ENCODE peak calls at places on chromosomes 2 and 18, in six cellular contexts. S is heart left ventricle, C is HS-27A, M is GM23248, X is EL, V is NCI-H748 treated with DMSO at 0.1 percent for 48 hours. I is an unnamed sample.

GRCh38 chr18:25399554-25399953 is 47.6 kb upstream of the ZNF521 start:
- DNase-seq in S (no peak), C (no peak), M (peak), X (peak), V (no peak), I (no peak)

GRCh38 chr2:15640291-15640711 is 48.6 kb downstream of the DDX1 start:
- DNase-seq in S (no peak), C (peak), M (peak), X (peak), V (no peak), I (peak)

GRCh38 chr2:47785986-47786385 is 3.0 kb downstream of the MSH6 start:
- DNase-seq in S (no peak), C (no peak), M (no peak), X (peak), V (no peak), I (no peak)

GRCh38 chr2:120052597-120052996 is 39.7 kb downstream of the EPB41L5 start:
- DNase-seq in S (no peak), C (peak), M (peak), X (peak), V (no peak), I (no peak)

GRCh38 chr2:40169430-40169829 is 282.5 kb downstream of the SLC8A1 start:
- DNase-seq in S (no peak), C (no peak), M (peak), X (peak), V (no peak), I (no peak)

GRCh38 chr2:16204791-16205620 is 264.7 kb downstream of the MYCN start:
- DNase-seq in S (no peak), C (no peak), M (no peak), X (no peak), V (no peak), I (no peak)

GRCh38 chr2:102093662-102094061 is 48.9 kb upstream of the IL1R1 start:
- DNase-seq in S (no peak), C (no peak), M (no peak), X (no peak), V (no peak), I (no peak)

GRCh38 chr2:205734436-205734835 is 52.1 kb downstream of the NRP2 start:
- DNase-seq in S (no peak), C (no peak), M (peak), X (peak), V (no peak), I (no peak)

GRCh38 chr2:225100856-225101294 is 58.6 kb upstream of the DOCK10 start:
- DNase-seq in S (no peak), C (peak), M (peak), X (peak), V (no peak), I (no peak)

GRCh38 chr2:66235408-66235807 is 199.5 kb upstream of the MEIS1 start:
- DNase-seq in S (no peak), C (no peak), M (no peak), X (no peak), V (no peak), I (no peak)

GRCh38 chr2:43391877-43392214 is 165.4 kb upstream of the ZFP36L2 start:
- DNase-seq in S (no peak), C (peak), M (peak), X (peak), V (no peak), I (no peak)

GRCh38 chr2:168766600-168766999 is 35.8 kb upstream of the NOSTRIN start:
- DNase-seq in S (no peak), C (no peak), M (no peak), X (peak), V (no peak), I (no peak)

GRCh38 chr18:48151421-48152095 is 221.1 kb upstream of the SMAD2 start:
- DNase-seq in S (no peak), C (no peak), M (no peak), X (no peak), V (no peak), I (peak)

GRCh38 chr2:43273477-43273876 is 47.1 kb upstream of the ZFP36L2 start:
- DNase-seq in S (peak), C (no peak), M (peak), X (peak), V (no peak), I (no peak)

GRCh38 chr18:837922-838321 is 25.9 kb upstream of the YES1 start:
- DNase-seq in S (no peak), C (no peak), M (peak), X (no peak), V (no peak), I (no peak)

GRCh38 chr2:102442967-102443828 is 20.2 kb downstream of the IL18RAP start:
- DNase-seq in S (no peak), C (no peak), M (peak), X (peak), V (no peak), I (no peak)

GRCh38 chr2:232377319-232377718 is 1.2 kb upstream of the ALPP start:
- DNase-seq in S (no peak), C (no peak), M (no peak), X (no peak), V (no peak), I (no peak)

GRCh38 chr18:53906681-53907080 is 317.8 kb downstream of the MBD2 start:
- DNase-seq in S (no peak), C (peak), M (peak), X (peak), V (no peak), I (no peak)

GRCh38 chr2:82182270-82182669 is 1877.7 kb upstream of the LRRTM1 start:
- DNase-seq in S (no peak), C (no peak), M (no peak), X (no peak), V (no peak), I (no peak)

GRCh38 chr2:186995092-186995491 is 146.1 kb upstream of the ZSWIM2 start:
- DNase-seq in S (no peak), C (no peak), M (peak), X (peak), V (no peak), I (no peak)

GRCh38 chr2:46079996-46080560 is 217.1 kb upstream of the EPAS1 start:
- DNase-seq in S (no peak), C (no peak), M (no peak), X (no peak), V (no peak), I (no peak)

GRCh38 chr2:226256237-226256636 is 543.4 kb downstream of the IRS1 start:
- DNase-seq in S (no peak), C (no peak), M (peak), X (peak), V (no peak), I (no peak)

GRCh38 chr2:36450466-36451196 is 95.1 kb downstream of the CRIM1 start:
- DNase-seq in S (no peak), C (no peak), M (peak), X (peak), V (no peak), I (no peak)

GRCh38 chr2:235378261-235378660 is 115.6 kb upstream of the AGAP1 start:
- DNase-seq in S (no peak), C (no peak), M (peak), X (no peak), V (no peak), I (no peak)

GRCh38 chr18:75066936-75067335 is 142.0 kb downstream of the PTGR3 start:
- DNase-seq in S (no peak), C (no peak), M (no peak), X (no peak), V (no peak), I (no peak)

GRCh38 chr2:187614756-187615155 is 60.5 kb upstream of the TFPI start:
- DNase-seq in S (no peak), C (no peak), M (peak), X (peak), V (no peak), I (no peak)

GRCh38 chr2:20019747-20020146 is 7.3 kb upstream of the MATN3 start:
- DNase-seq in S (no peak), C (no peak), M (no peak), X (no peak), V (no peak), I (no peak)

GRCh38 chr2:61771904-61772845 is 81.7 kb downstream of the FAM161A start:
- DNase-seq in S (no peak), C (no peak), M (no peak), X (no peak), V (no peak), I (no peak)

GRCh38 chr2:220057922-220058321 is 430.5 kb downstream of the SLC4A3 start:
- DNase-seq in S (no peak), C (no peak), M (no peak), X (no peak), V (no peak), I (no peak)

GRCh38 chr18:11673560-11673959 is 15.5 kb upstream of the GNAL start:
- DNase-seq in S (no peak), C (no peak), M (no peak), X (no peak), V (no peak), I (no peak)

GRCh38 chr2:231397011-231397927 is 1.8 kb downstream of the B3GNT7 start:
- DNase-seq in S (no peak), C (no peak), M (no peak), X (no peak), V (no peak), I (no peak)

GRCh38 chr18:79420033-79420745 is 24.5 kb downstream of the NFATC1 start:
- DNase-seq in S (no peak), C (no peak), M (no peak), X (no peak), V (no peak), I (no peak)

GRCh38 chr2:106192752-106193490 is 1.2 kb downstream of the UXS1 start:
- DNase-seq in S (no peak), C (no peak), M (peak), X (peak), V (peak), I (no peak)

GRCh38 chr2:183070942-183071844 is 7.4 kb upstream of the DUSP19 start:
- DNase-seq in S (no peak), C (no peak), M (peak), X (peak), V (no peak), I (no peak)

GRCh38 chr18:26978812-26979341 is 113.4 kb upstream of the AQP4 start:
- DNase-seq in S (no peak), C (no peak), M (no peak), X (no peak), V (no peak), I (no peak)

GRCh38 chr2:147460140-147460539 is 384.7 kb upstream of the ACVR2A start:
- DNase-seq in S (no peak), C (no peak), M (peak), X (peak), V (no peak), I (peak)

GRCh38 chr2:218310853-218311542 is 18.7 kb upstream of the TMBIM1 start:
- DNase-seq in S (no peak), C (no peak), M (no peak), X (no peak), V (no peak), I (no peak)

GRCh38 chr2:160228141-160228963 is 28.3 kb upstream of the ITGB6 start:
- DNase-seq in S (no peak), C (no peak), M (peak), X (peak), V (no peak), I (no peak)

GRCh38 chr2:68900496-68901198 is 29.4 kb upstream of the BMP10 start:
- DNase-seq in S (no peak), C (no peak), M (no peak), X (no peak), V (no peak), I (no peak)